ENCODE peak calls at places on chromosomes 11 and 22, in five cellular contexts. J is tibial nerve, F is body of pancreas, O is heart left ventricle, D is ovary. I is an unnamed sample.

GRCh38 chr11:32137263-32137662 is 46.4 kb downstream of the RCN1 start:
- DNase-seq in D (no peak), J (no peak), F (no peak), O (no peak), I (no peak)

GRCh38 chr11:28003615-28004014 is 104.3 kb downstream of the KIF18A start:
- DNase-seq in O (no peak), F (no peak), J (no peak), D (no peak), I (no peak)

GRCh38 chr11:106466441-106467190 is 389.2 kb downstream of the AASDHPPT start:
- DNase-seq in D (no peak), F (no peak), J (no peak), O (no peak), I (no peak)

GRCh38 chr11:103596323-103596722 is 440.1 kb upstream of the DDI1 start:
- DNase-seq in O (no peak), F (no peak), J (no peak), D (no peak), I (no peak)

GRCh38 chr11:57422669-57423068 is 4.3 kb downstream of the SLC43A3 start:
- DNase-seq in J (no peak), F (no peak), D (no peak), O (no peak), I (no peak)

GRCh38 chr11:44257338-44258189 is 52.4 kb downstream of the ALX4 start:
- DNase-seq in D (no peak), O (no peak), J (no peak), F (no peak), I (no peak)

GRCh38 chr22:37235897-37236607 is 8.0 kb downstream of the RAC2 start:
- DNase-seq in F (no peak), D (no peak), O (no peak), J (no peak), I (no peak)

GRCh38 chr22:18927020-18927419 is 9.1 kb downstream of the PRODH start:
- DNase-seq in J (no peak), O (no peak), D (no peak), F (no peak), I (no peak)

GRCh38 chr11:115464269-115464668 is 39.9 kb downstream of the CADM1 start:
- DNase-seq in F (no peak), D (no peak), O (no peak), J (no peak), I (no peak)

GRCh38 chr22:43207386-43207785 is 20.5 kb upstream of the TTLL12 start:
- DNase-seq in F (no peak), O (no peak), D (no peak), J (no peak), I (no peak)

GRCh38 chr11:61645179-61645868 is 34.9 kb upstream of the DAGLA start:
- DNase-seq in J (no peak), D (no peak), O (no peak), F (no peak), I (no peak)

GRCh38 chr11:101617735-101618332 is 34.0 kb upstream of the TRPC6 start:
- DNase-seq in J (no peak), F (no peak), O (no peak), D (no peak), I (no peak)

GRCh38 chr11:45593992-45594391 is 71.4 kb downstream of the CHST1 start:
- DNase-seq in J (no peak), D (no peak), O (no peak), F (no peak), I (peak; percentile 62)

GRCh38 chr11:68113986-68114385 is 7.2 kb downstream of the CHKA start:
- DNase-seq in O (no peak), J (no peak), F (no peak), D (no peak), I (no peak)

GRCh38 chr11:33747969-33748368 is 11.7 kb upstream of the CD59 start:
- DNase-seq in J (no peak), O (no peak), F (no peak), D (no peak), I (no peak)

GRCh38 chr11:70000228-70000627 is 77.9 kb upstream of the ANO1 start:
- DNase-seq in D (no peak), F (no peak), J (no peak), O (no peak), I (no peak)

GRCh38 chr11:75223954-75224643 is 16.5 kb upstream of the TPBGL start:
- DNase-seq in D (no peak), F (no peak), J (no peak), O (no peak), I (no peak)

GRCh38 chr11:6249822-6250555 is 9.6 kb upstream of the CCKBR start:
- DNase-seq in F (peak; percentile 90), D (peak; percentile 66), O (peak; percentile 50), J (no peak), I (peak; percentile 92)

DNA sequence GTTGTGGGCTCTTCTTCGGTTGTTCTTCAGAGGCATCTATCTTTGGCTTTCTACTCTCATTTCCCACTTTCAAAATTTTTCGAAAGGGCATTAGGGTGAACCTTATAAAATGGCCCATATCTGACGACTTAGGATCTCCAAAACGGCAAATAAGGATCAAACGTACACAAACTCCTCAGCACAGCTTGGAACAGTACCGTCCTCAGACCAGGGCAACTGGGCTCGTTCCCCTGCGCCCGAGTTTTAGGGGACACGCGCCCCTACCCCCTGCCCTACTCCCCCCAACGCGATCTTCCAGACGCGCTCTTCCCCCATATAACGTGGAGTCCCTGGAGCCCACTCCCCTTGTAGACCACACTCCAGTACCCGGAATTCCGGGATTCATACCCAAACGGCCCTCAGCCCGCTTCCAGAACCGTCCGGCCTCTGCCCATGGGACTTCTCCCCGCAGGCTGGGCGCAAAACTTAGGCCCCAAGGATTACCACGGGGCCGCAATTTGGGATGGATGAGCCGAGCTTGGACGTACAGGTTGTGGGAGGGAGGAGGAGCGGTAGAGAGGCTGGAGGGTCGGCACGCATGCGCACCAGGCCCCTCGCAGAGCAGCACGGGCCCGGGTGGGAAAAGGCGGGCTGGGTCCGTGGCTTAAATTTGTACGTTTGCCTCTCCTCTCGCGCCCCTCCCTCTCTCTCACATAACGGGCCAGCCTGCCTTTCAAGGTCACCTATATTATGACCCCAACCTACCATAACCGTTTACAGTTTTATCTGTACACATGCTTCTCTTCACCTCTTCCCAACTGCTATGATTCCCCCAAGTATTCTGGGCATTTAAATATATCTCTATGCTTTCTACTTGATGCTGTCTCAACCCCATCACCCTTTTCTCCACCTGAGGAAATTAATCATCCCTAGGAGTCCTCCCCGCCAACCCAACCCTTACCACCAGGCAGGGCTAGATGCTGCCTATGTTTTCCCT is 3.4 kb downstream of the CCDC89 start:
- DNase-seq in O (peak; percentile 74), D (peak; percentile 83), J (peak; percentile 25), F (peak; percentile 67), I (peak; percentile 85)
- TF ChIP-seq POLR2A in O (no peak), D (peak; percentile 33), J (no peak), F (peak; percentile 35), I (no peak)

GRCh38 chr11:2693851-2694261 is 5.9 kb downstream of the KCNQ1OT1 start:
- DNase-seq in O (no peak), J (no peak), F (no peak), D (no peak), I (no peak)
- TF ChIP-seq CTCF in O (no peak), J (no peak), F (no peak), D (no peak), I (no peak)

GRCh38 chr11:120548682-120549209 is 37.2 kb downstream of the GRIK4 start:
- DNase-seq in J (no peak), F (no peak), O (no peak), D (no peak), I (no peak)
- H3K27ac ChIP-seq in J (no peak overlapping the region), F (peak overlapping the region; percentile 52), O (peak overlapping the region; percentile 55), D (no peak overlapping the region), I (no peak overlapping the region)

DNA sequence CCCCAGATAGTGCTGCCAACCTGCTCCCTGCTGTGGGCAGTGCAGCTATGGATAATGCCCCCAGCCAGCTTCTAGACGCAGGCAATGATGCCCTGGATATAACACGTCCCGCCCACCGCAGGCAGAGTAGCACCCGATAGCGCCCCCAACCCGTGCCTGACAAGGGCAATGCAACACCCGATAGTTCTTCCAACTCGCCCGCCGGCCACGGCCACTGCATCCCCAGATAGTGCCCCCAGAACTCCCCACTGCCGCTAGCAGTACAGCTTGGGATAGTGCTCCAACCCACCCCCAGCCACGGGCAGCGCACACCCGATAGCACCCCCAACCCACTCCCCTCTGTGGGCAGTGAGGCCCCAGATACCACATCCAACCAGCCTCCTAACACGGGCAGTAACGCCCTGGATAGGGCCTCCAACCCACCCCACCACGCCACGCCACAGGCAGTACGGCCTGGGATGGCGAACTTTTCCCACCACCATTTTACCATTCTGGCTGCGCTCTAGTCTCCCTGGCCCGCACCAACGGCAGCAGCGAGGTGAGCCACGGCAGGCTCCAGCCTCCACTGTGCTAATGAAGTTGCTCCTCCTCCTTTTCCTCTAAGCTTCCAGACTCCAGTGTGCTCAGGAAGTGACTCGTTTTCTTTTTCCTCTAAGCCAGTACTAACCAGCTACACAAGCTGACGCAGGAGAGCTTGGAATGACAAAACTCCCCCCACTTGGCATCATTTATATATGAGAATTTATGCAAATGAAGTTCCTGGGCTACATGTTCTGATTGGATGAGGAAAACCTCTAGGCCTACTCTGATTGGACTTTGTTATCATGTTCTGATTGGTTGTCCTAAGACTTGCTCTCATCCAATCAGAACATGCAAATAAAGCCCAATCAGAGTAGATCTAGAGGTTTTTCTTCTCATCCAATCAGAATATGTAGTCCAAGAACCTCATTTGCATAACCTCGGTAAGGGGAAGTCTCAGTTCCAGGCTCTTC is 3.0 kb upstream of the RFPL3 start:
- DNase-seq in F (no peak), D (no peak), J (no peak), O (no peak), I (no peak)
- TF ChIP-seq POLR2A in F (peak; percentile 29), D (no peak), J (no peak), O (no peak), I (no peak)

GRCh38 chr11:22670803-22671202 is 4.4 kb downstream of the GAS2 start:
- DNase-seq in D (no peak), O (no peak), J (no peak), F (no peak), I (no peak)
- TF ChIP-seq CTCF in D (no peak), O (no peak), J (no peak), F (peak; percentile 70), I (no peak)

DNA sequence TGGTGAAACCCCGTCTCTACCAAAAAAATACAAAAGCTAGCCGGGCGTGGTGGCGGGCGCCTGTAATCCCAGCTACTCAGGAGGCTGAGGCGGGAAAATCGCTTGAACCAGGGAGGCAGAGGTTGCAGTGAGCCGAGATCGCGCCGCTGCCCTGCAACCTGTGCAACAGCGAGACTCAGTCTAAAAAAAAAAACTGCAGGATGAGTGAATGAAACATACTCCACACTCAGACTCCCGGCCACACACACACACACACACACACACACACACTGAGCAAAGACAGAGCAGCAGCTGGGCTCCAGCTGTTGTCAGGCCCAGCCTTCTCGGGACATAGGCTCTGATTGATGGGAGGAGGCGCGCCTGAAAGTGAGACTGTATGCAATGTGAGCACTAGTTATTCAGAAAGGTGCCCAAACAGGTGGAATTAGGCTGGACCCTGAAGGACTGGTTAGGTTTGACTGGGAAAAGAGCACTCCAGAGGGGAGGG is 1.5 kb upstream of the PLEKHA7 start:
- DNase-seq in O (no peak), F (peak; percentile 42), J (no peak), D (peak; percentile 61), I (no peak)
- H3K27ac ChIP-seq in O (no peak overlapping the region), F (peak overlapping the region; percentile 79), J (peak overlapping the region; percentile 85), D (no peak overlapping the region), I (no peak overlapping the region)

GRCh38 chr22:39013923-39014722 is at the start of gene APOBEC3C:
- DNase-seq in D (peak; percentile 84), J (peak; percentile 83), F (peak; percentile 53), O (peak; percentile 78), I (peak; percentile 96)
- TF ChIP-seq POLR2A in D (peak; percentile 36), J (peak; percentile 74), F (peak; percentile 75), O (no peak), I (peak; percentile 62)

I was measured in testis.